ENCODE peak calls at places on chromosomes 12 and 14, in eight cellular contexts. U, S, C, J, R, M, F and O are unnamed samples.

GRCh38 chr14:22118894-22119477 is 445.4 kb upstream of the OR4E1 start:
- DNase-seq in R (no peak), U (no peak), J (no peak), F (peak), S (peak), M (no peak), C (no peak), O (no peak)

GRCh38 chr14:35365130-35366047 is 39.2 kb downstream of the NFKBIA start:
- DNase-seq in C (no peak), J (peak), S (peak), U (peak), F (peak), R (no peak), M (peak), O (no peak)

GRCh38 chr12:96099986-96100385 is 64.6 kb upstream of the LTA4H start:
- DNase-seq in F (no peak), M (no peak), U (no peak), R (no peak), J (no peak), S (no peak), C (no peak), O (no peak)

GRCh38 chr12:104668274-104668718 is 211.5 kb downstream of the CHST11 start:
- DNase-seq in R (peak), U (no peak), J (no peak), M (no peak), C (no peak), F (no peak), S (peak), O (no peak)

GRCh38 chr14:90692826-90693225 is 123.4 kb downstream of the TTC7B start:
- DNase-seq in R (no peak), J (no peak), S (peak), F (no peak), U (no peak), M (no peak), C (no peak), O (no peak)

GRCh38 chr14:39030209-39030608 is 72.8 kb downstream of the SEC23A start:
- DNase-seq in S (no peak), C (no peak), F (no peak), M (no peak), R (no peak), J (no peak), U (no peak), O (no peak)

GRCh38 chr14:56243110-56243509 is 124.9 kb downstream of the PELI2 start:
- DNase-seq in U (no peak), C (no peak), M (no peak), F (no peak), S (no peak), R (no peak), J (no peak), O (no peak)

GRCh38 chr12:54560374-54560858 is 11.0 kb downstream of the PDE1B start:
- DNase-seq in S (peak), J (no peak), R (no peak), U (peak), M (peak), C (peak), F (peak), O (peak)

GRCh38 chr12:55703288-55703687 is 4.4 kb downstream of the ITGA7 start:
- DNase-seq in C (no peak), U (no peak), F (no peak), M (no peak), J (no peak), S (no peak), R (no peak), O (no peak)

GRCh38 chr14:58272589-58273372 is 25.6 kb upstream of the ARID4A start:
- DNase-seq in S (peak), F (peak), U (no peak), C (peak), M (no peak), R (no peak), J (no peak), O (peak)

GRCh38 chr12:68119724-68120211 is 39.8 kb downstream of the IFNG start:
- DNase-seq in J (no peak), F (peak), U (peak), S (no peak), C (no peak), R (no peak), M (no peak), O (no peak)

GRCh38 chr12:66978802-66979201 is 290.4 kb upstream of the CAND1 start:
- DNase-seq in F (no peak), R (no peak), S (no peak), J (no peak), M (no peak), C (no peak), U (no peak), O (no peak)

GRCh38 chr12:62899568-62900390 is 35.2 kb downstream of the PPM1H start:
- DNase-seq in C (no peak), J (no peak), S (no peak), R (no peak), U (no peak), F (no peak), M (no peak), O (no peak)

GRCh38 chr12:58882796-58883195 is 37.5 kb downstream of the LRIG3 start:
- DNase-seq in U (no peak), S (no peak), F (no peak), J (no peak), C (no peak), R (no peak), M (no peak), O (no peak)

DNA sequence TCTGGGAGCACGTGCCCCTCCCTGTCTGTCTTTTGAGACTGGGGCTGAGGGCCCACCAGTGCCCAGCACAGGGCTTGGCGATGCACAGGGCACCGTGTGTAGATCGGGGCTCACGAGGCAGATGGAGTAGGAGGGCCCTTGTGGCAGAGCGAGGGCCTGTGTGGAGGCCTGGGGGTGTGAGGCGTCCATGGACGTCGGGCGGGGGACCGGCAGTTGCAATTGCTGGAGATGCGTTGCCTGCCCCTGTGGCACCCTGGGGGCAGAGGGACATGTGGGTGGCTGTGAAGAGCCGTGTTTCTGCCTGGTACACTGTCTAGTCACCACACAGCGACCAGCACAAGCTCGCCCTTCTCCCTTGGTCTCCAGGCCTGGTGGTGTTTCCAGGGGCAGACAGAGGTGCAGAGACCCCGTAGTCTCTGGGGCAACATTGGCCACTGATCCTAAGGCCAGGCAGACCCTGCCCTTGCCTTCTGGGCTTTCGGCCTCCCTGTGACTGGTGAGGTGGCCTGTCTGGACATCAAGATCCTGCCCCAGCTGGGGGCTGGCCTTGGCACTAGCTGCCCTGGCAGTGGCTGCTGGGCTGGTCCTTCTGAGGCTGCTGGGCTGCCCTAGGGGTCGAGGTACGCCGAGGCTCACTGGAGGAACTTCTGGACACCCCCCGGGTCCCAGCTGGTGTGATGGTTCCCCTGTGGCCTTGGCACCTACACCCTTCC is 14.5 kb downstream of the KIF26A start:
- DNase-seq in U (no peak), S (no peak), M (no peak), R (no peak), C (no peak), J (no peak), F (no peak), O (no peak)
- TF ChIP-seq CTCF in U (no peak), S (no peak), M (no peak), R (no peak), C (no peak), J (no peak), F (no peak), O (no peak)

DNA sequence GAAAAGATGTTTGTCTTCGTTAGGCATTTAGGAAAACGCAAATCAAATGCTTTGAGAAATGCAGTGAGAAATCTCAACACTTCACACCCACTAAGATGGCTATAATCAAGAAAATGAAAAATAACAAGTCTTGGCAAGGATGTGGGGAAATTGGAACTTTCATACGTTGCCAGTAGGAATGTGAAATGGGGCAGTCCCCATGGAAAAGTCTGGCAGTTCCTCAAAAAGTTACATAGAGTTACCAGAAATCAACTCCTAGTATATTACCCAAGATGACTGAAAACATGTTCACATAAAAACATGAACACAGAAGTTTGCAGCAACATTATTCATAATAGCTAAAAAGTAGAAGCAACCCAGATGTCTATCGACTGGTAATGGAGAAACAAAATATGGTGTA is 41.5 kb upstream of the LRTM2 start:
- DNase-seq in F (no peak), J (no peak), U (no peak), S (no peak), R (no peak), M (no peak), C (no peak), O (no peak)
- TF ChIP-seq CTCF in F (no peak), J (no peak), U (no peak), S (no peak), R (no peak), M (no peak), C (no peak), O (no peak)

GRCh38 chr12:11227373-11227772 is 40.6 kb upstream of the TAS2R42 start:
- DNase-seq in S (no peak), F (no peak), R (no peak), C (no peak), M (no peak), U (no peak), J (no peak), O (no peak)

GRCh38 chr12:11228268-11228879 is 41.1 kb downstream of the PRB3 start:
- DNase-seq in J (no peak), C (peak), S (peak), F (peak), R (peak), U (peak), M (no peak), O (no peak)
- TF ChIP-seq CTCF in J (peak), C (peak), S (peak), F (peak), R (peak), U (no peak), M (peak), O (peak)

GRCh38 chr14:101567252-101567651 is 6.0 kb downstream of the DIO3 start:
- DNase-seq in J (no peak), R (no peak), U (no peak), S (no peak), C (no peak), M (peak), F (no peak), O (no peak)
- TF ChIP-seq CTCF in J (no peak), R (no peak), U (no peak), S (no peak), C (no peak), M (no peak), F (no peak), O (no peak)

GRCh38 chr12:43349863-43350262 is 202.1 kb downstream of the ADAMTS20 start:
- DNase-seq in C (no peak), F (peak), U (no peak), S (peak), M (no peak), J (no peak), R (no peak), O (no peak)
- TF ChIP-seq CTCF in C (peak), F (peak), U (peak), S (peak), M (no peak), J (peak), R (no peak), O (peak)

DNA sequence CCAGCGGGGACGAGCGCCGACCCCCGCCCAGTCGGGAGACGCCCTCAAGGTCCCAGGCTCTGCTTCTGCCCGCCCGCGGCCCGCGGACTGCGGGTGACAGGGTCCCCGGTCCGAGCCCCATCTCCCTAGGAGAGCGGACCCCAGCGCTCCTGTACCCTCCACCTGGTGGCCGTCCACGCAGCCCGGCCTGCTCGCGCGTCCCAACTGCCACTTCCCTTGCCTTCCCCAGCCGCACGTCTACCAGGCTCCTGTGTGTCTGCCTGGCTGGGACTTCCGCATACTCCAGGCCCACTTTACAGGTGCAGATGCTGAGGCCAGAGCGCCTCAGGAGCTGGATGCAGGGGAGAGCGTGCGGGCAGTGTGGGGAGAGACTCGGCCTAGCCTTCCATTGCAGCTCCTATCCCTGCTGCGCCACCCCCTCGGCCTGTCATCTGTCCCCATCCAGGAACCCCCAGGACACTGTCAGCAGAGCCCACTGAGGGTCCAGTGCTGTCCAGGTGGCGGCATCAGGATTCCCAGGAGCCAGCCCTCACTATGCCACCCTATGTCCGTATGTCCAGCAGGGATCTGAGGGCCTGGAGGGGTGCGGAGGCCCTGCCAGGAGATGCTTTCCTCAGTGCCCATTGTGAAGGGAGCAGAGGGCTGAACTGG is 8.0 kb upstream of the ANKRD9 start:
- DNase-seq in R (peak), F (no peak), U (no peak), J (no peak), S (no peak), M (peak), C (no peak), O (no peak)
- TF ChIP-seq CTCF in R (no peak), F (no peak), U (no peak), J (peak), S (no peak), M (no peak), C (no peak), O (no peak)

GRCh38 chr14:53537421-53538315 is 384.5 kb upstream of the DDHD1 start:
- DNase-seq in S (peak), J (no peak), M (no peak), R (no peak), C (no peak), F (peak), U (no peak), O (no peak)
- TF ChIP-seq CTCF in S (no peak), J (peak), M (no peak), R (no peak), C (no peak), F (no peak), U (no peak), O (peak)

GRCh38 chr12:125070117-125070516 is 4.9 kb downstream of the AACS start:
- DNase-seq in C (no peak), R (peak), F (no peak), J (no peak), U (no peak), S (no peak), M (no peak), O (no peak)
- TF ChIP-seq CTCF in C (no peak), R (peak), F (no peak), J (peak), U (no peak), S (no peak), M (no peak), O (no peak)

DNA sequence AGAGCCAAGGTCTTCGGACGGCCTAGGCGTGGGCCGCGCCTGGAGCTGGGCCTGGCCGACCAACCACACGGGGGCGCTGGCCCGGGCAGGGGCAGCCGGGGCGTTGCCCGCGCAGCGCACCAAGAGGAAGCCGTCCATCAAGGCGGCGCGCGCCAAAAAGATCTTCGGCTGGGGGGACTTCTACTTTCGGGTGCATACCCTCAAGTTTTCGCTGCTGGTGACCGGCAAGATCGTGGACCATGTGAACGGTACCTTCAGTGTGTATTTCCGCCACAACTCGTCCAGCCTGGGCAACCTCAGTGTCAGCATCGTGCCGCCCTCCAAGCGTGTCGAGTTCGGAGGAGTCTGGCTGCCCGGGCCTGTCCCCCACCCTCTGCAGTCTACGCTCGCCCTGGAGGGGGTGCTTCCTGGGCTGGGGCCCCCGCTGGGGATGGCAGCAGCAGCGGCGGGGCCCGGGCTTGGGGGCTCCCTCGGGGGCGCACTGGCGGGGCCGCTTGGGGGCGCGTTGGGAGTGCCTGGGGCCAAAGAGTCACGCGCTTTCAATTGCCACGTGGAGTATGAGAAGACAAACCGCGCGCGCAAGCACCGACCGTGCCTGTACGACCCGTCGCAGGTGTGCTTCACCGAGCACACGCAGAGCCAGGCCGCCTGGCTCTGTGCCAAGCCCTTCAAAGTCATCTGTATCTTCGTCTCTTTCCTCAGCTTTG is 4.4 kb upstream of the SHMT2 start:
- DNase-seq in F (peak), C (no peak), U (no peak), R (no peak), J (no peak), S (no peak), M (peak), O (no peak)
- TF ChIP-seq CTCF in F (peak), C (peak), U (no peak), R (peak), J (peak), S (no peak), M (peak), O (peak)

GRCh38 chr12:107318804-107319535 is 225.6 kb upstream of the CRY1 start:
- DNase-seq in U (peak), R (peak), F (peak), M (peak), J (no peak), S (peak), C (no peak), O (no peak)

GRCh38 chr12:107318554-107318803 is 225.1 kb upstream of the CRY1 start:
- DNase-seq in J (no peak), S (no peak), F (no peak), U (peak), C (no peak), R (no peak), M (no peak), O (no peak)

GRCh38 chr12:107320031-107320928 is 226.9 kb upstream of the CRY1 start:
- DNase-seq in R (peak), M (peak), S (peak), C (no peak), U (peak), F (peak), J (no peak), O (no peak)

GRCh38 chr12:107319536-107320030 is 226.2 kb upstream of the CRY1 start:
- DNase-seq in J (no peak), C (no peak), R (no peak), F (no peak), M (no peak), U (no peak), S (no peak), O (no peak)

DNA sequence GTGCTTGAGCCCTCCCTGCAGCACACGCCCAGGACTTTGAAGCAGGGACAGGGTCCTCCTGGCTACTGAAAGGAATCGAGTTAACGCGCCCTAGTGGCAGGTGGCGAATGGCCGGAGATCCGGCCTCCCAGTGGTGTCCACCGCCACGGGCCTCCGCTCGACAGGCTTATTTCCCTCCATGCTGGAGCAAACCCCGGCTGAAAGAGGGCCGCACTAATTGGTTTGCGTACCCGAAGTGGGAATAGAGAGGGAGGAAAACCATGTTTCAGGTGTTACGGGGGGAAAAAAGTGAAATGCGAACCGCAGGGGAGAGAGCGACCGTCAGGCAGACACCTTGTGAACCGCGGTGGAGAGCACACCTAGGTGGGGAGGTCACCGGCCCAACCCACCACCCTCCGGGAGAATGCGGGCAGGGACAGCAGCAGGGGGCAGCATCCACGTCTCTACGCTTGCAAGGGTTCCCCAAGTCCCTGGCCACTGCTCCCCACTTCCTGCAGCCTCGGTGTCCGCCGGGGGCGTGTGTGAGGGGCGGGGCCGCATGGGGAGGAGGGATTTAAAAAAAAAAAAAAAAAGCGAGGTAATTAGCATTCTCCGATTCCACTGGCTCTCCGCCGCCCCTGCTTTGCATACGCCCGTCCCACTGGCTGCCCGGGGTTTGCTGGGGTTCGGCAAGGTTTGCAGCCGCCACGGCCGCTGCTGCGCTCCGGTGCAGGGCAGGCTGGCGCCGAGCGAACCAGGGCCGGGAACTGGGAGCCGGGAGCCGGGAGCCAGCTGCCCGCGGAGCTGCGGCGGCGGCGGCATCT is 224.6 kb upstream of the CRY1 start:
- DNase-seq in U (peak), J (peak), M (peak), F (peak), C (peak), S (peak), R (peak), O (peak)
- TF ChIP-seq CTCF in U (peak), J (peak), M (no peak), F (peak), C (peak), S (no peak), R (peak), O (no peak)